ENCODE peak calls at places on chromosomes 6 and 20, in eight cellular contexts. S, Z, H, A, W, P, Y and E are unnamed samples.

GRCh38 chr6:101486124-101486523 is 92.6 kb downstream of the GRIK2 start:
- DNase-seq in S (no peak), Z (no peak), H (no peak), A (no peak), W (no peak), P (no peak), Y (no peak), E (no peak)

GRCh38 chr6:66082914-66083313 is 375.9 kb upstream of the EYS start:
- DNase-seq in S (no peak), Z (no peak), H (no peak), A (no peak), W (no peak), P (no peak), Y (no peak), E (no peak)

GRCh38 chr20:62275263-62275619 is 27.6 kb upstream of the ADRM1 start:
- DNase-seq in S (no peak), Z (no peak), H (no peak), A (no peak), W (no peak), P (no peak), Y (no peak), E (no peak)

GRCh38 chr6:26556263-26557070 is 18.3 kb downstream of the HMGN4 start:
- DNase-seq in S (peak), Z (peak), H (no peak), A (peak), W (peak), P (peak), Y (peak), E (peak)

GRCh38 chr20:61043681-61044080 is 208.4 kb upstream of the CDH4 start:
- DNase-seq in S (no peak), Z (no peak), H (no peak), A (no peak), W (no peak), P (no peak), Y (no peak), E (no peak)

GRCh38 chr6:123640567-123641187 is 3.9 kb upstream of the TRDN start:
- DNase-seq in S (no peak), Z (no peak), H (no peak), A (no peak), W (no peak), P (no peak), Y (no peak), E (no peak)

GRCh38 chr6:169949501-169950097 is 198.2 kb downstream of the ERMARD start:
- DNase-seq in S (no peak), Z (no peak), H (no peak), A (no peak), W (no peak), P (no peak), Y (no peak), E (no peak)

GRCh38 chr6:47454713-47455396 is 22.7 kb upstream of the CD2AP start:
- DNase-seq in S (no peak), Z (no peak), H (no peak), A (peak), W (no peak), P (no peak), Y (no peak), E (no peak)

GRCh38 chr20:51233345-51233744 is 210.4 kb upstream of the KCNG1 start:
- DNase-seq in S (no peak), Z (peak), H (no peak), A (no peak), W (no peak), P (no peak), Y (no peak), E (no peak)

GRCh38 chr6:4727236-4727635 is 49.0 kb upstream of the CDYL start:
- DNase-seq in S (no peak), Z (no peak), H (no peak), A (no peak), W (no peak), P (no peak), Y (no peak), E (no peak)

GRCh38 chr20:53643031-53643832 is 49.6 kb upstream of the ZNF217 start:
- DNase-seq in S (peak), Z (peak), H (peak), A (peak), W (peak), P (peak), Y (peak), E (peak)

GRCh38 chr20:22080985-22081384 is 375.5 kb downstream of the PAX1 start:
- DNase-seq in S (no peak), Z (no peak), H (no peak), A (no peak), W (no peak), P (no peak), Y (no peak), E (no peak)

GRCh38 chr6:157070403-157071107 is 252.8 kb downstream of the TMEM242 start:
- DNase-seq in S (peak), Z (no peak), H (no peak), A (no peak), W (no peak), P (no peak), Y (no peak), E (no peak)

GRCh38 chr6:46704562-46704961 is 16.9 kb downstream of the TDRD6 start:
- DNase-seq in S (peak), Z (peak), H (no peak), A (no peak), W (peak), P (peak), Y (no peak), E (no peak)

GRCh38 chr20:17895641-17896246 is 72.8 kb downstream of the SNX5 start:
- DNase-seq in S (peak), Z (peak), H (no peak), A (peak), W (peak), P (no peak), Y (no peak), E (peak)

GRCh38 chr20:35008411-35009342 is 53.0 kb downstream of the MYH7B start:
- DNase-seq in S (no peak), Z (no peak), H (peak), A (no peak), W (no peak), P (no peak), Y (no peak), E (no peak)

GRCh38 chr20:41889871-41890224 is 271.7 kb upstream of the CHD6 start:
- DNase-seq in S (no peak), Z (peak), H (no peak), A (no peak), W (no peak), P (peak), Y (no peak), E (no peak)

GRCh38 chr6:70394518-70395300 is 18.6 kb upstream of the FAM135A start:
- DNase-seq in S (no peak), Z (no peak), H (peak), A (no peak), W (no peak), P (no peak), Y (no peak), E (no peak)

GRCh38 chr6:1643830-1644445 is 34.2 kb downstream of the FOXC1 start:
- DNase-seq in S (no peak), Z (no peak), H (no peak), A (no peak), W (no peak), P (no peak), Y (no peak), E (no peak)

GRCh38 chr20:36435799-36436541 is 105.3 kb upstream of the MYL9 start:
- DNase-seq in S (peak), Z (peak), H (peak), A (peak), W (peak), P (peak), Y (peak), E (peak)

GRCh38 chr6:14862845-14863244 is 383.0 kb upstream of the JARID2 start:
- DNase-seq in S (no peak), Z (no peak), H (no peak), A (no peak), W (no peak), P (no peak), Y (no peak), E (no peak)

GRCh38 chr6:14861491-14861943 is 384.4 kb upstream of the JARID2 start:
- DNase-seq in S (no peak), Z (no peak), H (no peak), A (peak), W (no peak), P (no peak), Y (no peak), E (peak)

GRCh38 chr6:14865609-14866100 is 380.2 kb upstream of the JARID2 start:
- DNase-seq in S (peak), Z (no peak), H (no peak), A (peak), W (no peak), P (no peak), Y (no peak), E (peak)

GRCh38 chr6:14867807-14868206 is 378.1 kb upstream of the JARID2 start:
- DNase-seq in S (no peak), Z (no peak), H (no peak), A (no peak), W (no peak), P (no peak), Y (no peak), E (no peak)

GRCh38 chr6:14863896-14864850 is 381.7 kb upstream of the JARID2 start:
- DNase-seq in S (no peak), Z (no peak), H (no peak), A (no peak), W (no peak), P (no peak), Y (no peak), E (no peak)
- TF ChIP-seq CTCF in S (peak), Z (no peak), H (no peak), A (no peak), W (peak), P (no peak), Y (no peak), E (no peak)

GRCh38 chr6:82260890-82261732 is 13.6 kb upstream of the IBTK start:
- DNase-seq in S (no peak), Z (no peak), H (no peak), A (no peak), W (no peak), P (no peak), Y (no peak), E (no peak)

GRCh38 chr6:82259389-82259788 is 11.8 kb upstream of the IBTK start:
- DNase-seq in S (no peak), Z (no peak), H (no peak), A (no peak), W (no peak), P (no peak), Y (no peak), E (no peak)

GRCh38 chr6:82251942-82252341 is 4.4 kb upstream of the IBTK start:
- DNase-seq in S (peak), Z (no peak), H (no peak), A (peak), W (peak), P (peak), Y (no peak), E (no peak)

DNA sequence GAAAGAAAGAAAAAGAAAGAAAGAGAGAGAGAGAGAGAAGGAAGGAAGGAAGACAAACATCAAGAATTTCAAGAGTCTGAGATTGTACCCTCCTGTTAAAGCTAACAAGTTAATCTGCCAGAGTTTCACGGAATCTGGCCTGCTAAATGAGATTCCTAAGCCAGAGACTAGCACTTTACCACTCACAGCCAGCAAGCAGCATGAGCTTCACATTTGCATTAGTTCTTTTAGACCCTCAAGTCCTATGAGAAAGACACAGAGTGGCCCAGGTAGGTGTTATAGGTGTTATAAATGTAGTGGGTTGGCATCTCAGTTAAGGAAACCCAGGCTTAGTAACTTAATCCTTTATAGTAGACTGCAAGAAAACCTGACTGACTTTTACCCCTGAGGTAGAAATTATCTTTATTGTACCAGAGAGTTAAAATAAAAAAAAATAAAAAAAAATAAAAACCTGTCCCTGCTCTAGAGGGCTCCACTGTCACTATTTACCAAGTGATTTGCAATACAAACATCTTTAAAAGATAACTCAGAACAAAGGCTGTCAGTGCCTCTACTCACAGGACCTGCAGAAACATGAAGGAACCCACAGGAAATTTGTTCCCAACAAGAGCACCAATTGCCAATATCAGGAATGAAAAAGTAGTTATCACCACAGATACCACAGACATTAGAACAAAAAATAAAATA is 9.7 kb upstream of the IBTK start:
- DNase-seq in S (no peak), Z (no peak), H (no peak), A (no peak), W (no peak), P (no peak), Y (no peak), E (no peak)
- TF ChIP-seq CTCF in S (peak), Z (peak), H (no peak), A (no peak), W (no peak), P (no peak), Y (no peak), E (no peak)

DNA sequence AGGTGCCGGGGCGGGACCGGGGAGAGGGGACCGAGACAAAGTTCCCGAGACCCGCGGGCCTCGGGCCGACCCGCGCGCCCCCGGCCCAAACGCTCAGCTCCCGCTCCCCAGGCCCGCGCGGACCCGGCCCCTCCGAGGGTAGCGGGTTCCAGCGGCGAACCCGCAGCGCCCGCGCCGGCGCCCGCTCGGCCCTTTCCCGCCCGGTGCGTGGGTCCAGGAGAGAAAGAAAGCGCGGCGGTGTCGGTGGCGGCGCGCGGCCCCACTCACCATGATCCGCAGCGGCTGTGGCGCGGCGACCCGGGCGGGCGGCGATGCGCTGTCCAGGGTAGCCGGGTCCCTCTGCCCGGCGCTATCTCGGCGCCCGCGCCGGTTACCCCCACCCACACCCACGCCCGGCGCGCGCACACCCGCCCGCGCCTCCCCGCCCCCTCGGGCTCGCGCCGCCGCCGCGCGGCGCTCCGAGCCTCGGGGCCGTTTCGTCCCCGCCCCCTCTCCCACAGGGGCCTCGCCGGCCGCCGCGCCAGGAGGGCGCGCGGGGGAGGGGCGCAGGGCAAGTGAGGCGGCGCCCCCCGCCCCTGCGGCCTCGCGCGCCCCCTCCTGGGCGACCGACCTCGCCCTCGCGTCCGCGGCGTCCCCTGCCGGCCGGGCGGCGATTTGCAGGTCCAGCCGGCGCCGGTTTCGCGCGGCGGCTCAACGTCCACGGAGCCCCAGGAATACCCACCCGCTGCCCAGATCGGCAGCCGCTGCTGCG is at the start of gene ELOVL2:
- DNase-seq in S (peak), Z (no peak), H (no peak), A (peak), W (no peak), P (peak), Y (peak), E (peak)
- TF ChIP-seq CTCF in S (peak), Z (no peak), H (no peak), A (peak), W (peak), P (peak), Y (no peak), E (peak)

GRCh38 chr20:37758332-37758731 is 64.5 kb downstream of the CTNNBL1 start:
- DNase-seq in S (no peak), Z (no peak), H (no peak), A (peak), W (no peak), P (peak), Y (no peak), E (no peak)
- TF ChIP-seq CTCF in S (peak), Z (peak), H (no peak), A (no peak), W (peak), P (peak), Y (no peak), E (no peak)

GRCh38 chr6:124792386-124792785 is 169.9 kb upstream of the RNF217 start:
- DNase-seq in S (no peak), Z (peak), H (no peak), A (no peak), W (no peak), P (no peak), Y (no peak), E (no peak)

GRCh38 chr6:124799638-124800037 is 162.6 kb upstream of the RNF217 start:
- DNase-seq in S (no peak), Z (no peak), H (no peak), A (no peak), W (no peak), P (no peak), Y (no peak), E (no peak)

GRCh38 chr6:124793406-124793805 is 168.8 kb upstream of the RNF217 start:
- DNase-seq in S (peak), Z (no peak), H (no peak), A (no peak), W (no peak), P (no peak), Y (no peak), E (no peak)

GRCh38 chr6:124798942-124799496 is 163.2 kb upstream of the RNF217 start:
- DNase-seq in S (peak), Z (no peak), H (no peak), A (no peak), W (no peak), P (no peak), Y (no peak), E (no peak)

DNA sequence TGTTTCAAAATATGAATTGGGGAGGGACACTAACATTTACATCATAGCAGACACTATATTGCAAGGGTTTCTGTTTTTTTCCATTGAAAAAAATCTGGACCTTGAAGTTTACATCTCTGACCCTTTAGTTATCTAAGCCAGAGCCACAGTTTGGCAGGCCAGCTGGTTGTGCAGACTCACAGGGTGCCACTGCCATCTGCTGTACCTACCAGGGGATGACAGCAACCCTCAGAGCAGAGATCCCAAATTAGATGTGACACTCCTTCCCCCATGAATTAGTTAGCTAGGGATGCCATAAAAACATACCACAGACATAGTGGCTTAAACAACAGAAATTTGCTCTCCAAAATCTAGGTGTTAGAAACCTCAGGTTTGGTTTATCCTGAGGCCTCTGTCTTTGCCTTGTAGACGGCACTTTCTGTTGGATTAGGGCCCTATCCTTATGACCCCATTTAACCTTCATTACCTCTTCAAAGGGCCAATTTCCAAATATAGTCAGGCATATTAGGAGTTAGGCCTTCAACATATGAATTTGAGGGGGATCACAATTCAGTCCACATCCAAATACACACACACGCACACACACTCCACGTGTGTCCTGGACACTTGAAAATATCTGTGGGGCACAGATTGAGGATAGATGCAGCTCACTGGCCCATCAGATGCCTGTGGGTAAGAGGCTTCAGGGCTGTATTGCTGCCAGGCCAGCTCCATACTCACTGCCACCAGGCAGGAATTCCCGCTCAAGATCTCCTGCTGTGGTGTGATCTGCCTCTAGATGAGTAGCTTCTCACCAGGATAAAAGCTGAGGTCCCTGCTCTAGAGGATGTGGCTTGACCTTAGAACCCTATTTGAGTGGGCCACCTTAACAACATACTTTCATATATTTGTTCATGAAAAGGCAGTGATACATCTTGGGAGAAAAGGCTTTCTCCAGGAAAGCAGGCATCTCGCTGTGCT is 166.1 kb upstream of the RNF217 start:
- DNase-seq in S (peak), Z (no peak), H (no peak), A (peak), W (peak), P (peak), Y (peak), E (no peak)
- TF ChIP-seq CTCF in S (peak), Z (peak), H (no peak), A (peak), W (peak), P (peak), Y (peak), E (no peak)

GRCh38 chr6:492178-492577 is 100.6 kb downstream of the IRF4 start:
- DNase-seq in S (no peak), Z (no peak), H (no peak), A (no peak), W (no peak), P (no peak), Y (no peak), E (no peak)
- TF ChIP-seq CTCF in S (no peak), Z (no peak), H (no peak), A (no peak), W (no peak), P (no peak), Y (no peak), E (no peak)

DNA sequence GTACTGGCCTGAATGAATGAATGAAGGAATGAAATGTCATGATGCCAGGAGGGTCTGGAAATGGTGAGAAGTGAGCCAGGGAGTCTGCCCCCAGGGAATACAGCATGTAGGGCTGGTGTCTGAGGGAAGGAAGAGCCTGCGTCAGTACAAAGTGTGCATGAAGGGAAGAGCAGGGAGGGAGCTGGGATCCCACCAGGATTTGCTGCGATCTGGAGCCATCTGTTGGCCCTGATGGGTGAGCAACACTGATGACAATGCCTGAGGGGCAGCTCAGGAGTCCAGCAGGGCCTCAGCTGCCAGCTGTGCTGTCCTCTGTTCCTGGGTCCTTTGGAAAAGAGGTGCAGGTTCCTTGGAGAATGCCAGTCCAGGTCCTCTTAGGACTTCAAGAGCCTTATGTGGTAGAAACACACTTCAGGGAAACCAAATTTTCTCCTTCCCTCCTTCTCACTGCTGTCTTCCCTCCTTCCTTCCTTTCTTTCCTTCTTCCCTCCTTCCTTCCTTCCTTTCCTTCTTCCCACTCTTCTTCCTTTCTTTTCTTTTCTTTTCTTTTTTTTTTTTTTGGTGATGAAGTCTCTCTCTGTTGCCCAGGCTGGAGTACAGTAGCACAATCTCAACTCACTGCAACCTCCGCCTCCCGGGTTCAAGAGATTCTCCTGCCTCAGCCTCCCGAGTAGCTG is 11.5 kb downstream of the BPI start:
- DNase-seq in S (peak), Z (no peak), H (no peak), A (no peak), W (peak), P (no peak), Y (no peak), E (no peak)
- TF ChIP-seq CTCF in S (peak), Z (no peak), H (no peak), A (no peak), W (peak), P (no peak), Y (no peak), E (no peak)